ENCODE peak calls at places on chromosome 14, in four cellular contexts. One of them, this sample, is unnamed.

GRCh38 chr14:93784878-93785277 is 3.4 kb downstream of the PRIMA1 start:
- DNase-seq in foreskin fibroblast: no peak
- DNase-seq in A549: no peak
- DNase-seq in H9: no peak
- DNase-seq in this sample: no peak

GRCh38 chr14:91413547-91414474 is 3.8 kb downstream of the CCDC88C start:
- DNase-seq in foreskin fibroblast: no peak
- DNase-seq in A549: no peak
- DNase-seq in H9: peak
- DNase-seq in this sample: no peak

GRCh38 chr14:24982472-24983155 is 67.3 kb downstream of the STXBP6 start:
- DNase-seq in foreskin fibroblast: peak
- DNase-seq in A549: peak
- DNase-seq in H9: no peak
- DNase-seq in this sample: peak

GRCh38 chr14:99790978-99791376 is 2.2 kb upstream of the EML1 start:
- DNase-seq in foreskin fibroblast: no peak
- DNase-seq in A549: no peak
- DNase-seq in H9: no peak
- DNase-seq in this sample: no peak

GRCh38 chr14:48973136-48973535 is 613.0 kb downstream of the RPS29 start:
- DNase-seq in foreskin fibroblast: no peak
- DNase-seq in A549: no peak
- DNase-seq in H9: no peak
- DNase-seq in this sample: no peak

GRCh38 chr14:62662811-62663477 is 382.3 kb downstream of the KCNH5 start:
- DNase-seq in foreskin fibroblast: no peak
- DNase-seq in A549: no peak
- DNase-seq in H9: peak
- DNase-seq in this sample: no peak

GRCh38 chr14:38078393-38078792 is 129.3 kb upstream of the SSTR1 start:
- DNase-seq in foreskin fibroblast: no peak
- DNase-seq in A549: no peak
- DNase-seq in H9: no peak
- DNase-seq in this sample: no peak

GRCh38 chr14:35879654-35880249 is 53.6 kb downstream of the BRMS1L start:
- DNase-seq in foreskin fibroblast: peak
- DNase-seq in A549: peak
- DNase-seq in H9: no peak
- DNase-seq in this sample: no peak

GRCh38 chr14:92641306-92641705 is 107.1 kb downstream of the LGMN start:
- DNase-seq in foreskin fibroblast: no peak
- DNase-seq in A549: no peak
- DNase-seq in H9: no peak
- DNase-seq in this sample: no peak
- TF ChIP-seq CTCF in foreskin fibroblast: no peak
- TF ChIP-seq CTCF in A549: no peak
- TF ChIP-seq CTCF in H9: no peak
- TF ChIP-seq CTCF in this sample: no peak

DNA sequence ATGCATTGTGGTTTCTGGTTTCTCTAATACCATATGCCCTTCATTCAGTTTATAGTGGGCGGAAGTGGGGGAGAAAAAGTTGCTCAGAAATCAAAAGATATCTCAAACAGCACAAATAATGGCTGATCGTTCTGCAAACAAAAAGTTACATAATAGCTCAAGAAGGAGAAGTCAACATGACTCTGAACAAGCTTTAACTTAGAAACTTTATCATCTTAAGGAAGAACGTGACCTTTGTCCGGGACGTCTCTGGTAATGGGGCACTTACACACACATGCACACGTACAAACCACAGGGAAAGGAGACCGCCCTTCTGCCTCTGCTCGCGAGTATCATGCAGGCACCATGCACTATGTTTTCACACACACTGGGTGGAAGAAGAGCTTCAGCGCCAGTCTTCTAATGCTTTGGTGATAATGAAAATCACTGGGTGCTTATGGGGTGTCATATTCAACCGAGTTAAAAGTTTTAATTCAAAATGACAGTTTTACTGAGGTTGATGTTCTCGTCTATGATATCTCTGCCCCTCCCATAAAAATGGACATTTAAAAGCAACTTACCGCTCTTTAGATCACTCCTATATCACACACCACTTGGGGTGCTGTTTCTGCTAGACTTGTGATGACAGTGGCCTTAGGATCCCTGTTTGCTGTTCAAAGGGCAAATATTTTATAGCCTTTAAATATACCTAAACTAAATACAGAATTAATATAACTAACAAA is 4.7 kb downstream of the FOS start:
- DNase-seq in foreskin fibroblast: no peak
- DNase-seq in A549: peak
- DNase-seq in H9: no peak
- DNase-seq in this sample: peak
- TF ChIP-seq CTCF in foreskin fibroblast: peak
- TF ChIP-seq CTCF in A549: no peak
- TF ChIP-seq CTCF in H9: no peak
- TF ChIP-seq CTCF in this sample: peak

GRCh38 chr14:106681161-106681955 is 1155.0 kb downstream of the TMEM121 start:
- DNase-seq in foreskin fibroblast: no peak
- DNase-seq in A549: no peak
- DNase-seq in H9: no peak
- DNase-seq in this sample: no peak
- TF ChIP-seq CTCF in foreskin fibroblast: no peak
- TF ChIP-seq CTCF in A549: no peak
- TF ChIP-seq CTCF in H9: no peak
- TF ChIP-seq CTCF in this sample: no peak

DNA sequence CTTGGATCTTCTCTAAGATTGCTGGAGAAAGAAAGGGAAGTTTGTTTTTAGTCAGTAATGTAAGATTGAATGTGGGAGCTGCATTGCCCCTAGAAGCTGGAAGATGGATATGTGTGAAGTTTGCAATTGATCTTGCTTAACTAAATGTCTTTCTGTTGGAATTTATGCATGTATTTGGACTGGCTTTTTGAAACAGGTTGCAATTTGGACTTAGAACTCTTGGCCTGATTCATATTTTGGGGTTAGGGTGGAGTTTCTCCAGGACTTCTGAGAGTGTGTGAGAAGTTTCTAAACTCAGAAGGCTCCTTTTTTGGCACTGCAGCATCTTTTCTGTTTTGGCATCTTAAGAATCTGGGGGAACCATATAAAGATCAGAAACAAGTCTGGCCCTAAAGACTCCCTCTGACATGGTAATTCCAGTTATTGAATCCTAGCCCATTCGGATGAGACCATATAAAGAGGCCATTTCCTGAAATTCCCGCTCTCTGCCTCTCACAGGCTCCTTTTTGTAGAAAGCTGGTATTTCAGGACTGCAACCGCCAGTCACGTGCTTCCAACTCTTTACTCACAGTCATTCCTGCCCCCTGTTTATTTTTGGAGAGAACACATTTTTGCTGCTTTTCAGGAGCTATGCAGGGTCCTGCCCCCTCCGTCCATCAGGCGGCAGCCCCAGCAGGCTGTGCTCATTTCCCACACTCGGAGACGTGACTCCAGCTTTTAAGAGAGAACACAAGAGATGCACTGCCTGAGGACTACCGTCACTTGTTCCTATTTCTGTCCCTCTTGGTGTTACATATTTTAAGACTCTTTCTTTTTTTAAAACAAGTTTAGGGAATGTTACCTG is 26.6 kb downstream of the IFT43 start:
- DNase-seq in foreskin fibroblast: peak
- DNase-seq in A549: no peak
- DNase-seq in H9: peak
- DNase-seq in this sample: no peak
- TF ChIP-seq CTCF in foreskin fibroblast: no peak
- TF ChIP-seq CTCF in A549: no peak
- TF ChIP-seq CTCF in H9: no peak
- TF ChIP-seq CTCF in this sample: no peak

DNA sequence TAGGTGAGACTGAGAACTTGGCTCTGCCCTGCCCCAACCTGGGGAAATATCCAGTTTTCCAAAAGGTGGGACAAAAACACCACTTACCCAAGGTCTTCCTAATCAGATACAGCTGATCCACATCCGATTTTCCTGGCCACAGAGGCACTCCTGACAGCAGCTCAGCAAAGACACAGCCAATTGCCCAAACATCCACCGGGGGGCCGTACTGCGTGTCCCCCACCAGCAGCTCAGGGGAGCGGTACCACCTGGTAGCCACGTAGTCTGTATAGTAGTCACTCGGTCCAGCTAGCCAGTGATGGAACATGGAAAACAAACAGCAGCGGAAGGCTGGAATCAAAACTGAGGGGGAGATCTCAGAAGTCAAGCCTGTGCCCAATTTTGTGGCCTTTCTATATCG is 28.8 kb downstream of the DMAC2L start:
- DNase-seq in foreskin fibroblast: no peak
- DNase-seq in A549: no peak
- DNase-seq in H9: peak
- DNase-seq in this sample: no peak
- TF ChIP-seq CTCF in foreskin fibroblast: no peak
- TF ChIP-seq CTCF in A549: no peak
- TF ChIP-seq CTCF in H9: peak
- TF ChIP-seq CTCF in this sample: peak